ENCODE peak calls at places on chromosomes 12 and 14, in ten cellular contexts. D, L, K, J, C, R, S, H, M and I are unnamed samples.

GRCh38 chr12:108371801-108372344 is 32.8 kb upstream of the CMKLR1 start:
- DNase-seq in D (no peak), L (no peak), K (no peak), J (peak; percentile 47), C (no peak), R (no peak), S (no peak), H (no peak), M (no peak), I (no peak)

GRCh38 chr14:105374389-105374788 is 23.9 kb upstream of the TEX22 start:
- DNase-seq in D (no peak), L (peak; percentile 34), K (peak; percentile 27), J (no peak), C (no peak), R (no peak), S (no peak), H (no peak), M (no peak), I (no peak)

GRCh38 chr12:72570601-72571000 is 298.4 kb downstream of the TRHDE start:
- DNase-seq in D (no peak), L (no peak), K (peak; percentile 3), J (no peak), C (no peak), R (no peak), S (peak; percentile 36), H (no peak), M (peak; percentile 63), I (no peak)

GRCh38 chr14:49642163-49642562 is 7.1 kb upstream of the DNAAF2 start:
- DNase-seq in D (no peak), L (no peak), K (no peak), J (no peak), C (no peak), R (no peak), S (no peak), H (no peak), M (no peak), I (no peak)

GRCh38 chr12:39440781-39441180 is 2.1 kb downstream of the KIF21A start:
- DNase-seq in D (no peak), L (no peak), K (no peak), J (no peak), C (no peak), R (no peak), S (peak; percentile 14), H (no peak), M (no peak), I (no peak)

GRCh38 chr14:95121911-95122696 is 35.2 kb downstream of the DICER1 start:
- DNase-seq in D (no peak), L (no peak), K (no peak), J (no peak), C (no peak), R (no peak), S (no peak), H (no peak), M (no peak), I (no peak)

GRCh38 chr14:72543325-72543724 is 350.6 kb downstream of the DPF3 start:
- DNase-seq in D (no peak), L (no peak), K (no peak), J (peak; percentile 57), C (no peak), R (no peak), S (no peak), H (no peak), M (no peak), I (no peak)

GRCh38 chr12:633731-634130 is 29.5 kb downstream of the NINJ2 start:
- DNase-seq in D (no peak), L (no peak), K (no peak), J (no peak), C (no peak), R (no peak), S (no peak), H (no peak), M (no peak), I (no peak)

GRCh38 chr12:9742665-9743064 is 9.8 kb upstream of the CLECL1 start:
- DNase-seq in D (peak; percentile 44), L (no peak), K (no peak), J (no peak), C (peak; percentile 33), R (no peak), S (no peak), H (no peak), M (no peak), I (no peak)

GRCh38 chr12:1644523-1645438 is 15.8 kb downstream of the WNT5B start:
- DNase-seq in D (peak; percentile 80), L (no peak), K (no peak), J (peak; percentile 91), C (peak; percentile 68), R (peak; percentile 55), S (no peak), H (peak; percentile 71), M (no peak), I (peak; percentile 73)

GRCh38 chr14:92516966-92517350 is 3.4 kb downstream of the RIN3 start:
- DNase-seq in D (no peak), L (no peak), K (no peak), J (no peak), C (no peak), R (no peak), S (no peak), H (no peak), M (no peak), I (no peak)

GRCh38 chr12:15910864-15911696 is at the start of gene DERA:
- DNase-seq in D (peak; percentile 87), L (peak; percentile 58), K (peak; percentile 28), J (peak; percentile 68), C (peak; percentile 92), R (peak; percentile 88), S (peak; percentile 83), H (peak; percentile 70), M (peak; percentile 90), I (peak; percentile 55)
- TF ChIP-seq POLR2A in D (no peak), L (peak; percentile 57), K (no peak), J (peak; percentile 67), C (peak; percentile 94), R (peak; percentile 92), S (peak; percentile 93), H (peak; percentile 81), M (peak; percentile 96), I (peak; percentile 81)

GRCh38 chr12:57005980-57006808 is at the start of gene ZBTB39:
- DNase-seq in D (peak; percentile 67), L (peak; percentile 95), K (peak; percentile 16), J (peak; percentile 35), C (peak; percentile 65), R (peak; percentile 68), S (peak; percentile 60), H (peak; percentile 31), M (peak; percentile 81), I (no peak)

GRCh38 chr12:57009949-57010626 is 3.7 kb upstream of the ZBTB39 start:
- DNase-seq in D (no peak), L (no peak), K (no peak), J (no peak), C (no peak), R (no peak), S (no peak), H (no peak), M (no peak), I (no peak)

GRCh38 chr12:57004651-57005050 is 1.7 kb downstream of the ZBTB39 start:
- DNase-seq in D (no peak), L (no peak), K (no peak), J (no peak), C (no peak), R (no peak), S (no peak), H (no peak), M (no peak), I (no peak)

GRCh38 chr12:57008113-57008687 is 1.9 kb upstream of the ZBTB39 start:
- DNase-seq in D (no peak), L (peak; percentile 62), K (peak; percentile 52), J (peak; percentile 82), C (no peak), R (no peak), S (peak; percentile 79), H (no peak), M (no peak), I (no peak)

GRCh38 chr12:57006809-57007475 is 596 bp upstream of the ZBTB39 start:
- DNase-seq in D (no peak), L (no peak), K (no peak), J (no peak), C (no peak), R (no peak), S (no peak), H (no peak), M (no peak), I (no peak)
- H3K4me3 ChIP-seq in D (peak overlapping the region; percentile 92), L (no peak overlapping the region), K (peak overlapping the region; percentile 21), J (peak overlapping the region; percentile 18), C (no peak overlapping the region), R (peak overlapping the region; percentile 74), S (peak overlapping the region; percentile 99), H (peak overlapping the region; percentile 99), M (peak overlapping the region; percentile 32), I (no peak overlapping the region)

DNA sequence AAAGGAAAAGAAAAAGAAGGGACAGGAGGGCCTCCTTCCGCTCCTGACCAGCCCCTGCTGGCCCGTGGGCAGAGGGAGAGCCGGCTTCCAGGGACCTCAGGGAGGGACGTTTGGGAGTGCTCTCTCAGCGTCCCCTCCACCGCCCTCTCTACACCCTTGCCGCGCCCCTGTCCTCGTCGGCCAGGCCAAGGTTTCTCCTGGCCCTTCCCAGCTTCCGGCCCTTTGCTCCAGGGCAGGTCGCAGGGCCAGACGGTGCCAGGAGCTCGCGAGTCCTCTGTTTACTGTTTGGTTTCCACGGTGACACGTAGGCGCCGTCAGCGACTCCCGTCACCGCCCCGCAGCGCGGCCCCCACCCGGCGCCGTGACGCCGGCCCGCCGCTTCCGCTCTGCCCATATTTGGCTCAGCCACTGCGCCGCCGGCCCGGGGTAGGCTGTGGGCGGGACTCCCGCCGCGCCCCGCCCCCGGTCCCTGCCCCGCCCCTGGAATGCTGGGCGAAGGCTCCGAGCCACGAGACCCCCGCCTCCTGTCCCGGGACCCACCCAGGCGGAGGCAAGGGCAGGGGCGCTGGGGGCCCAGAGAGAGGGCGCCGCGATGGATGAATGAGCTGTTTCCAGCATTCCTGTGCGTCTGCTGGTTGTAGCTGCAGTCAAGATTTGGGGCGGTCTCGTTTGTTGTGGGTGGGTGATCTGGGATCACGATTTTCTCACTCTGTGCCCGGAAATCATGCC is 15.5 kb downstream of the FOS start:
- DNase-seq in D (peak; percentile 96), L (peak; percentile 96), K (peak; percentile 88), J (peak; percentile 95), C (peak; percentile 97), R (peak; percentile 97), S (peak; percentile 98), H (peak; percentile 95), M (peak; percentile 94), I (peak; percentile 93)
- TF ChIP-seq POLR2A in D (no peak), L (peak; percentile 62), K (no peak), J (peak; percentile 87), C (peak; percentile 75), R (peak; percentile 63), S (peak; percentile 51), H (no peak), M (peak; percentile 80), I (peak; percentile 44)

DNA sequence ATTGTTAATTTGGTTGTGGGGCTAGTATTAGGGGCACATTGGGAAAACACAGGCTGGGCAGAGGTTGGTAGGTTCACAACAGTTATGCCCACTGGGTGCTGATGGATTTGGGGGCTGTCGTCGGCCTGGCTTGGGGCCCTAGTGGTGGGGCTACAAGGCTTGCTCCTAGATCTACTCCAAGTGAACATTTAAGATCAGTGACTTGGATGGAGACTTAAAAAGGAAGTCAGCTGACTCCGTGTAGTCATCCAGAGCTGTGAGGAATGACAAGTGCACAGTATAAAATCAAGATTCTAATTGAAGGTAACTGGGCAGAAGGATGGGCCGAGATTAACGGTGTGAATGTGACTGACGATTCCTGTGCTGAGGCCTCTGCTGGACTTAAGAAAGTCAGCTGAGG is 12.8 kb upstream of the NR4A1 start:
- DNase-seq in D (no peak), L (no peak), K (no peak), J (peak; percentile 48), C (no peak), R (no peak), S (no peak), H (peak; percentile 40), M (no peak), I (no peak)
- H3K4me3 ChIP-seq in D (no peak overlapping the region), L (no peak overlapping the region), K (no peak overlapping the region), J (peak overlapping the region; percentile 2), C (no peak overlapping the region), R (no peak overlapping the region), S (no peak overlapping the region), H (peak overlapping the region; percentile 76), M (peak overlapping the region; percentile 92), I (peak overlapping the region; percentile 1)